ENCODE peak calls at places on chromosomes 13 and 19, in ten cellular contexts. One of them, this sample, is unnamed.

GRCh38 chr19:19115954-19116353 is 22.3 kb downstream of the TMEM161A start:
- DNase-seq in dorsolateral prefrontal cortex: no peak
- DNase-seq in B cell: peak; percentile 63
- DNase-seq in right atrium auricular region: no peak
- DNase-seq in fibroblast of pulmonary artery: peak; percentile 25
- DNase-seq in stomach: peak; percentile 29
- DNase-seq in lower lobe of right lung: peak; percentile 63
- DNase-seq in pancreas: no peak
- DNase-seq in CD8-positive, alpha-beta T cell: peak; percentile 55
- DNase-seq in AG04449: no peak
- DNase-seq in this sample: no peak

GRCh38 chr13:31987535-31988170 is 43.9 kb upstream of the FRY start:
- DNase-seq in lower lobe of right lung: no peak
- DNase-seq in stomach: no peak
- DNase-seq in pancreas: no peak
- DNase-seq in right atrium auricular region: no peak
- DNase-seq in dorsolateral prefrontal cortex: no peak
- DNase-seq in B cell: peak; percentile 42
- DNase-seq in CD8-positive, alpha-beta T cell: no peak
- DNase-seq in fibroblast of pulmonary artery: no peak
- DNase-seq in AG04449: no peak
- DNase-seq in this sample: no peak

GRCh38 chr19:7540761-7541480 is 5.4 kb downstream of the PNPLA6 start:
- DNase-seq in lower lobe of right lung: peak; percentile 61
- DNase-seq in right atrium auricular region: no peak
- DNase-seq in CD8-positive, alpha-beta T cell: no peak
- DNase-seq in dorsolateral prefrontal cortex: no peak
- DNase-seq in pancreas: no peak
- DNase-seq in fibroblast of pulmonary artery: peak; percentile 40
- DNase-seq in B cell: no peak
- DNase-seq in AG04449: no peak
- DNase-seq in stomach: no peak
- DNase-seq in this sample: no peak

GRCh38 chr13:57673197-57673596 is 41.7 kb downstream of the PCDH17 start:
- DNase-seq in lower lobe of right lung: no peak
- DNase-seq in right atrium auricular region: no peak
- DNase-seq in stomach: no peak
- DNase-seq in AG04449: no peak
- DNase-seq in CD8-positive, alpha-beta T cell: no peak
- DNase-seq in dorsolateral prefrontal cortex: no peak
- DNase-seq in B cell: no peak
- DNase-seq in fibroblast of pulmonary artery: no peak
- DNase-seq in pancreas: no peak
- DNase-seq in this sample: peak; percentile 53

GRCh38 chr19:1057185-1057857 is 9.6 kb upstream of the ARHGAP45 start:
- DNase-seq in lower lobe of right lung: no peak
- DNase-seq in stomach: no peak
- DNase-seq in dorsolateral prefrontal cortex: no peak
- DNase-seq in pancreas: no peak
- DNase-seq in AG04449: no peak
- DNase-seq in fibroblast of pulmonary artery: peak; percentile 74
- DNase-seq in B cell: peak; percentile 56
- DNase-seq in CD8-positive, alpha-beta T cell: no peak
- DNase-seq in right atrium auricular region: no peak
- DNase-seq in this sample: no peak

GRCh38 chr13:82088781-82089180 is 1747.9 kb upstream of the SPRY2 start:
- DNase-seq in right atrium auricular region: no peak
- DNase-seq in fibroblast of pulmonary artery: peak; percentile 3
- DNase-seq in B cell: no peak
- DNase-seq in stomach: no peak
- DNase-seq in lower lobe of right lung: no peak
- DNase-seq in pancreas: no peak
- DNase-seq in dorsolateral prefrontal cortex: no peak
- DNase-seq in CD8-positive, alpha-beta T cell: no peak
- DNase-seq in AG04449: no peak
- DNase-seq in this sample: no peak

GRCh38 chr13:111115051-111115840 is at the start of gene ARHGEF7:
- DNase-seq in fibroblast of pulmonary artery: no peak
- DNase-seq in lower lobe of right lung: no peak
- DNase-seq in pancreas: no peak
- DNase-seq in CD8-positive, alpha-beta T cell: no peak
- DNase-seq in right atrium auricular region: no peak
- DNase-seq in B cell: peak; percentile 31
- DNase-seq in AG04449: no peak
- DNase-seq in stomach: no peak
- DNase-seq in dorsolateral prefrontal cortex: no peak
- DNase-seq in this sample: no peak

GRCh38 chr19:12757544-12758274 is 6.1 kb downstream of the BEST2 start:
- DNase-seq in AG04449: no peak
- DNase-seq in B cell: peak; percentile 79
- DNase-seq in lower lobe of right lung: peak; percentile 81
- DNase-seq in dorsolateral prefrontal cortex: peak; percentile 61
- DNase-seq in CD8-positive, alpha-beta T cell: peak; percentile 68
- DNase-seq in fibroblast of pulmonary artery: peak; percentile 78
- DNase-seq in right atrium auricular region: peak; percentile 73
- DNase-seq in stomach: peak; percentile 76
- DNase-seq in pancreas: peak; percentile 53
- DNase-seq in this sample: no peak

GRCh38 chr19:2266183-2266993 is 10.2 kb upstream of the JSRP1 start:
- DNase-seq in B cell: peak; percentile 74
- DNase-seq in right atrium auricular region: peak; percentile 87
- DNase-seq in stomach: peak; percentile 93
- DNase-seq in AG04449: no peak
- DNase-seq in pancreas: peak; percentile 61
- DNase-seq in lower lobe of right lung: peak; percentile 94
- DNase-seq in fibroblast of pulmonary artery: peak; percentile 82
- DNase-seq in CD8-positive, alpha-beta T cell: no peak
- DNase-seq in dorsolateral prefrontal cortex: peak; percentile 82
- DNase-seq in this sample: no peak

GRCh38 chr19:30428281-30428680 is 56.1 kb downstream of the ZNF536 start:
- DNase-seq in stomach: no peak
- DNase-seq in fibroblast of pulmonary artery: no peak
- DNase-seq in AG04449: no peak
- DNase-seq in pancreas: no peak
- DNase-seq in lower lobe of right lung: no peak
- DNase-seq in B cell: no peak
- DNase-seq in CD8-positive, alpha-beta T cell: no peak
- DNase-seq in dorsolateral prefrontal cortex: no peak
- DNase-seq in right atrium auricular region: peak; percentile 16
- DNase-seq in this sample: no peak

GRCh38 chr13:25167349-25167748 is 4.7 kb downstream of the AMER2 start:
- DNase-seq in fibroblast of pulmonary artery: no peak
- DNase-seq in pancreas: no peak
- DNase-seq in lower lobe of right lung: no peak
- DNase-seq in stomach: no peak
- DNase-seq in right atrium auricular region: no peak
- DNase-seq in dorsolateral prefrontal cortex: no peak
- DNase-seq in CD8-positive, alpha-beta T cell: no peak
- DNase-seq in AG04449: no peak
- DNase-seq in B cell: no peak
- DNase-seq in this sample: no peak

GRCh38 chr19:3862826-3863500 is 5.9 kb downstream of the ZFR2 start:
- DNase-seq in pancreas: no peak
- DNase-seq in fibroblast of pulmonary artery: no peak
- DNase-seq in lower lobe of right lung: no peak
- DNase-seq in B cell: no peak
- DNase-seq in stomach: no peak
- DNase-seq in AG04449: no peak
- DNase-seq in CD8-positive, alpha-beta T cell: no peak
- DNase-seq in right atrium auricular region: no peak
- DNase-seq in dorsolateral prefrontal cortex: no peak
- DNase-seq in this sample: no peak

DNA sequence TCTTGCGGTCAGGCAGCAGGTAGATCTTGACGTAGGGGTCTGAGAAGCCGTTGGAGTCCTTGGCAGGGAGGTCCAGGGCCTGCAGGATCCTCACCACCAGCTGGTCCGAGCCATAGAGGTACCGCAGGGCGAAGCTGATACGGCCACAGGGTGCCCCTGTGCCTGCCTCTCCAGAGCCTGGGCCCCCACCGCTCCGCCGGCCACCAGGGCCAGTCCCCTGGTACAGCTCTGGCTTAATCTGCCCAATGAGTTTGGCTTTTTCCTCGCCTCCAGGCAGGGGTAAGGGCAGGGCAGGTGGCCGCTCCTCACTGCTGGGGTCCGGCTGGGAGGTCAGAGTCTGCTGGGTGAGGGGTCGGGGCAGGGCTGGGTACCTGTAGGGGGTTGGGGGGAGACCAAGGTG is 9.9 kb downstream of the SYT3 start:
- DNase-seq in lower lobe of right lung: no peak
- DNase-seq in dorsolateral prefrontal cortex: no peak
- DNase-seq in fibroblast of pulmonary artery: no peak
- DNase-seq in CD8-positive, alpha-beta T cell: no peak
- DNase-seq in B cell: no peak
- DNase-seq in AG04449: no peak
- DNase-seq in right atrium auricular region: no peak
- DNase-seq in pancreas: no peak
- DNase-seq in stomach: no peak
- DNase-seq in this sample: no peak
- TF ChIP-seq CTCF in lower lobe of right lung: no peak
- TF ChIP-seq CTCF in dorsolateral prefrontal cortex: no peak
- TF ChIP-seq CTCF in fibroblast of pulmonary artery: no peak
- TF ChIP-seq CTCF in CD8-positive, alpha-beta T cell: no peak
- TF ChIP-seq CTCF in B cell: no peak
- TF ChIP-seq CTCF in AG04449: no peak
- TF ChIP-seq CTCF in right atrium auricular region: no peak
- TF ChIP-seq CTCF in pancreas: no peak
- TF ChIP-seq CTCF in stomach: no peak
- TF ChIP-seq CTCF in this sample: no peak

GRCh38 chr13:105410602-105411001 is 1124.9 kb downstream of the EFNB2 start:
- DNase-seq in fibroblast of pulmonary artery: peak; percentile 51
- DNase-seq in dorsolateral prefrontal cortex: peak; percentile 57
- DNase-seq in CD8-positive, alpha-beta T cell: peak; percentile 9
- DNase-seq in pancreas: peak; percentile 45
- DNase-seq in right atrium auricular region: no peak
- DNase-seq in B cell: peak; percentile 3
- DNase-seq in lower lobe of right lung: peak; percentile 65
- DNase-seq in AG04449: no peak
- DNase-seq in stomach: peak; percentile 67
- DNase-seq in this sample: no peak
- TF ChIP-seq CTCF in fibroblast of pulmonary artery: peak; percentile 68
- TF ChIP-seq CTCF in dorsolateral prefrontal cortex: peak; percentile 68
- TF ChIP-seq CTCF in CD8-positive, alpha-beta T cell: no peak
- TF ChIP-seq CTCF in pancreas: peak; percentile 65
- TF ChIP-seq CTCF in right atrium auricular region: peak; percentile 62
- TF ChIP-seq CTCF in B cell: no peak
- TF ChIP-seq CTCF in lower lobe of right lung: peak; percentile 66
- TF ChIP-seq CTCF in AG04449: peak; percentile 40
- TF ChIP-seq CTCF in stomach: peak; percentile 72
- TF ChIP-seq CTCF in this sample: peak; percentile 51

GRCh38 chr19:17285415-17286135 is 3.9 kb downstream of the ANKLE1 start:
- DNase-seq in fibroblast of pulmonary artery: no peak
- DNase-seq in B cell: no peak
- DNase-seq in stomach: no peak
- DNase-seq in lower lobe of right lung: no peak
- DNase-seq in CD8-positive, alpha-beta T cell: no peak
- DNase-seq in right atrium auricular region: no peak
- DNase-seq in dorsolateral prefrontal cortex: no peak
- DNase-seq in pancreas: no peak
- DNase-seq in AG04449: no peak
- DNase-seq in this sample: no peak

GRCh38 chr19:17286263-17286662 is 4.6 kb downstream of the ANKLE1 start:
- DNase-seq in lower lobe of right lung: no peak
- DNase-seq in AG04449: no peak
- DNase-seq in fibroblast of pulmonary artery: no peak
- DNase-seq in dorsolateral prefrontal cortex: no peak
- DNase-seq in stomach: no peak
- DNase-seq in CD8-positive, alpha-beta T cell: no peak
- DNase-seq in pancreas: no peak
- DNase-seq in right atrium auricular region: no peak
- DNase-seq in B cell: no peak
- DNase-seq in this sample: no peak

GRCh38 chr19:17286742-17287141 is 5.0 kb downstream of the ANKLE1 start:
- DNase-seq in AG04449: no peak
- DNase-seq in lower lobe of right lung: no peak
- DNase-seq in stomach: no peak
- DNase-seq in fibroblast of pulmonary artery: no peak
- DNase-seq in right atrium auricular region: no peak
- DNase-seq in pancreas: no peak
- DNase-seq in CD8-positive, alpha-beta T cell: no peak
- DNase-seq in dorsolateral prefrontal cortex: no peak
- DNase-seq in B cell: no peak
- DNase-seq in this sample: no peak

GRCh38 chr19:17292301-17293074 is 10.7 kb downstream of the ABHD8 start:
- DNase-seq in B cell: peak; percentile 88
- DNase-seq in lower lobe of right lung: peak; percentile 77
- DNase-seq in right atrium auricular region: peak; percentile 82
- DNase-seq in CD8-positive, alpha-beta T cell: peak; percentile 82
- DNase-seq in fibroblast of pulmonary artery: peak; percentile 90
- DNase-seq in AG04449: no peak
- DNase-seq in pancreas: peak; percentile 36
- DNase-seq in dorsolateral prefrontal cortex: no peak
- DNase-seq in stomach: peak; percentile 76
- DNase-seq in this sample: peak; percentile 56

GRCh38 chr19:17289489-17289888 is 7.8 kb downstream of the ANKLE1 start:
- DNase-seq in B cell: peak; percentile 61
- DNase-seq in right atrium auricular region: no peak
- DNase-seq in lower lobe of right lung: peak; percentile 80
- DNase-seq in pancreas: peak; percentile 45
- DNase-seq in CD8-positive, alpha-beta T cell: no peak
- DNase-seq in AG04449: no peak
- DNase-seq in fibroblast of pulmonary artery: peak; percentile 93
- DNase-seq in stomach: peak; percentile 76
- DNase-seq in dorsolateral prefrontal cortex: no peak
- DNase-seq in this sample: peak; percentile 67
- TF ChIP-seq CTCF in B cell: no peak
- TF ChIP-seq CTCF in right atrium auricular region: peak; percentile 26
- TF ChIP-seq CTCF in lower lobe of right lung: no peak
- TF ChIP-seq CTCF in pancreas: no peak
- TF ChIP-seq CTCF in CD8-positive, alpha-beta T cell: no peak
- TF ChIP-seq CTCF in AG04449: no peak
- TF ChIP-seq CTCF in fibroblast of pulmonary artery: no peak
- TF ChIP-seq CTCF in stomach: peak; percentile 10
- TF ChIP-seq CTCF in dorsolateral prefrontal cortex: no peak
- TF ChIP-seq CTCF in this sample: no peak

DNA sequence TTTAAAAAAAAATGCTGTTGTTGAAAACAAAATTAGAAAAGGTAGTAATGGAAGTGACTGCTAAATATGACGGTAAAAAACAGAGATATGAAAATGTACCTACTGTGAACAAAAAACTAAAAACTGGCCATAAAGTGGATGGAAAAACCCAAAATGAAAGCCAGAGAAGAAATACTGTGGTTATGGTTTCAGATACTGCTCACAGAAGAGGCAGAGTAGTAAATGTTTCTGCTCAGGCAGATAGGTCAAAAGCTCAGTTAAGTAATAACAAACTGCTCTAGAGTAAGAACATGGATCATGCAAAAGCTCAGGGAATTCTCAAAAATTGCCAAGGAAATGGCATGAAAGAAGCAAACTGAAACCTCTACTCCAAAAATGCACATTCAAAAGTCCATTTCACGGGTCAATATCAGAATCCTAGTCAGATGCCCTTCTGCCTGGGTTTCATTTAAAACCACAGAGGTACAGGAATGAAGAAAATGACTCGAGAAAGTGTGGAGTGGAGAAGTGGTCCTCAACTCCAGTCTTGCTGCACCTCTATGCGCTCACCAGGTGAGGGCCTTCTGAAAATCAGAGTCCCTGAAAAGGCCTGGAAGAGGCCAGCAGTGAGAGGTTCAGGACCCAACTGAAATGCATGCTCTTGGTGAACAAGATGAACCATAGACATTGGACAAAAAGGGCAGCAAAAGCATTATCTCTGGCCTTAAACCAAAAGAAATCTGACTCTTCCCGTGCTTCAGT is 315.0 kb upstream of the SPRY2 start:
- DNase-seq in fibroblast of pulmonary artery: no peak
- DNase-seq in CD8-positive, alpha-beta T cell: no peak
- DNase-seq in dorsolateral prefrontal cortex: no peak
- DNase-seq in stomach: no peak
- DNase-seq in AG04449: no peak
- DNase-seq in pancreas: no peak
- DNase-seq in B cell: no peak
- DNase-seq in right atrium auricular region: no peak
- DNase-seq in lower lobe of right lung: no peak
- DNase-seq in this sample: no peak
- TF ChIP-seq CTCF in fibroblast of pulmonary artery: no peak
- TF ChIP-seq CTCF in CD8-positive, alpha-beta T cell: no peak
- TF ChIP-seq CTCF in dorsolateral prefrontal cortex: no peak
- TF ChIP-seq CTCF in stomach: no peak
- TF ChIP-seq CTCF in AG04449: no peak
- TF ChIP-seq CTCF in pancreas: no peak
- TF ChIP-seq CTCF in B cell: no peak
- TF ChIP-seq CTCF in right atrium auricular region: no peak
- TF ChIP-seq CTCF in lower lobe of right lung: no peak
- TF ChIP-seq CTCF in this sample: no peak

This sample was measured in kidney epithelial cell.